ENCODE peak calls at places on chromosome 12, in nine cellular contexts. X, C, L, W, H, V, D, Q and A are unnamed samples.

GRCh38 chr12:2051700-2052625 is 824 bp upstream of the CACNA1C start:
- DNase-seq in V (no peak), D (no peak), L (no peak), Q (no peak), C (no peak), W (no peak), H (no peak), X (no peak), A (no peak)

GRCh38 chr12:53696655-53697321 is 20.9 kb upstream of the ATP5MC2 start:
- DNase-seq in C (no peak), D (no peak), X (no peak), H (no peak), W (no peak), V (no peak), Q (no peak), L (no peak), A (no peak)

GRCh38 chr12:106585862-106586534 is 3.2 kb downstream of the RFX4 start:
- DNase-seq in L (no peak), C (no peak), V (no peak), W (no peak), D (no peak), H (no peak), X (no peak), Q (no peak), A (peak; percentile 70)

GRCh38 chr12:30286345-30286926 is 409.2 kb downstream of the IPO8 start:
- DNase-seq in D (no peak), C (peak; percentile 13), W (no peak), Q (peak; percentile 6), H (no peak), V (no peak), X (no peak), L (no peak), A (no peak)

GRCh38 chr12:16307843-16308475 is 30.5 kb upstream of the SLC15A5 start:
- DNase-seq in H (no peak), X (no peak), C (no peak), W (no peak), L (no peak), V (no peak), D (no peak), Q (no peak), A (no peak)

GRCh38 chr12:8677362-8677761 is 14.7 kb upstream of the MFAP5 start:
- DNase-seq in D (no peak), L (no peak), C (no peak), W (no peak), Q (no peak), H (no peak), X (no peak), V (no peak), A (no peak)

GRCh38 chr12:123532808-123533649 is 490 bp downstream of the RILPL1 start:
- DNase-seq in H (peak; percentile 74), D (peak; percentile 48), X (peak; percentile 54), W (peak; percentile 75), V (peak; percentile 22), C (peak; percentile 30), L (peak; percentile 28), Q (peak; percentile 27), A (no peak)

GRCh38 chr12:116057356-116057755 is 220.1 kb downstream of the MED13L start:
- DNase-seq in C (no peak), W (no peak), L (no peak), Q (no peak), D (no peak), X (no peak), H (no peak), V (no peak), A (no peak)

GRCh38 chr12:104687823-104688573 is 231.2 kb downstream of the CHST11 start:
- DNase-seq in V (no peak), X (no peak), H (no peak), Q (no peak), L (no peak), D (no peak), C (no peak), W (no peak), A (no peak)

GRCh38 chr12:13195848-13196301 is 651 bp upstream of the EMP1 start:
- DNase-seq in V (no peak), Q (no peak), D (peak; percentile 25), X (no peak), W (peak; percentile 65), C (no peak), H (no peak), L (no peak), A (no peak)

GRCh38 chr12:13211859-13212664 is 15.5 kb downstream of the EMP1 start:
- DNase-seq in C (peak; percentile 70), X (peak; percentile 41), Q (peak; percentile 47), H (no peak), V (peak; percentile 80), W (peak; percentile 76), D (peak; percentile 84), L (peak; percentile 66), A (no peak)

GRCh38 chr12:46388427-46388992 is 15.9 kb upstream of the SLC38A2 start:
- DNase-seq in X (no peak), W (no peak), C (no peak), L (no peak), Q (no peak), H (no peak), V (no peak), D (no peak), A (no peak)

GRCh38 chr12:132610051-132610759 is at the start of gene LRCOL1:
- DNase-seq in C (no peak), Q (no peak), H (peak; percentile 51), D (no peak), V (no peak), X (no peak), W (no peak), L (no peak), A (no peak)

GRCh38 chr12:2266666-2267623 is 214.2 kb downstream of the CACNA1C start:
- DNase-seq in H (peak; percentile 39), D (no peak), L (no peak), W (no peak), X (no peak), V (no peak), Q (peak; percentile 56), C (no peak), A (no peak)

GRCh38 chr12:66497000-66497897 is 181.6 kb downstream of the GRIP1 start:
- DNase-seq in V (no peak), H (no peak), D (no peak), L (no peak), Q (no peak), W (no peak), X (no peak), C (no peak), A (no peak)

GRCh38 chr12:14937689-14938088 is 648 bp downstream of the ERP27 start:
- DNase-seq in Q (no peak), C (no peak), W (no peak), L (no peak), D (no peak), V (no peak), H (no peak), X (no peak), A (no peak)

GRCh38 chr12:63276537-63277365 is 125.8 kb upstream of the AVPR1A start:
- DNase-seq in Q (peak; percentile 44), D (no peak), V (peak; percentile 45), L (peak; percentile 61), W (no peak), C (no peak), X (peak; percentile 10), H (no peak), A (no peak)

GRCh38 chr12:91685917-91686316 is 459.7 kb downstream of the BTG1 start:
- DNase-seq in C (peak; percentile 10), H (no peak), W (no peak), L (no peak), V (no peak), Q (no peak), X (no peak), D (no peak), A (no peak)

GRCh38 chr12:27652174-27652763 is 44.0 kb upstream of the REP15 start:
- DNase-seq in Q (peak; percentile 71), L (peak; percentile 44), W (no peak), C (peak; percentile 70), H (no peak), D (peak; percentile 69), X (peak; percentile 62), V (peak; percentile 86), A (no peak)

GRCh38 chr12:7832059-7832696 is 40.5 kb downstream of the SLC2A14 start:
- DNase-seq in Q (peak; percentile 62), X (peak; percentile 37), W (no peak), L (no peak), C (peak; percentile 83), V (peak; percentile 13), D (peak; percentile 20), H (no peak), A (no peak)

GRCh38 chr12:118536306-118536900 is 160.0 kb downstream of the SUDS3 start:
- DNase-seq in L (no peak), C (no peak), X (no peak), V (no peak), H (no peak), Q (no peak), W (no peak), D (no peak), A (no peak)

GRCh38 chr12:125015680-125016310 is 22.4 kb downstream of the BRI3BP start:
- DNase-seq in W (no peak), L (no peak), C (no peak), D (no peak), H (no peak), Q (no peak), X (no peak), V (no peak), A (no peak)
- TF ChIP-seq EP300 in W (no peak), L (no peak), C (no peak), D (no peak), H (no peak), Q (no peak), X (no peak), V (no peak), A (no peak)

DNA sequence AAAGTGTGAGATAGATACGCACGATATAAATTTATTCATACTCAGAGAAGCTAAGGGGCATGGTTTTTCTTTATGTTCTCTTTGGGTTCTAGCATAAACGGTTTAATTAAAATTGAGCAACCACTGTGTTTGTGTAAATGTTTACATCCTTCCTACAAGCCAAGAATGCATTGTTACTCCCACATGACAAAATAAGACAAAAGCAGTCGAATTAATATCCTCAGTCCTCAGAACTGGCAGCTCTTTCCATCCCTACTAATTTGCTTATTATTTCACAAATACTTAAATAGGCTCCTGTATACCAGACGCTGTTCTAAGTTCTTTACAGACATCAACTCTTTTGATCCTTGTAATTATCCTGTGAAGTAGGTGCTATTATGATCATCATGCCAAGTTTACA is 32.0 kb downstream of the SSPN start:
- DNase-seq in V (no peak), Q (no peak), L (no peak), D (no peak), C (no peak), H (no peak), W (no peak), X (no peak), A (no peak)
- TF ChIP-seq POLR2A in V (no peak), Q (no peak), L (no peak), D (no peak), C (no peak), H (no peak), W (no peak), X (no peak), A (no peak)

GRCh38 chr12:50988051-50988450 is 35.7 kb downstream of the HIGD1C start:
- DNase-seq in C (no peak), Q (no peak), W (no peak), D (no peak), L (no peak), H (no peak), X (no peak), V (no peak), A (no peak)
- TF ChIP-seq EP300 in C (no peak), Q (no peak), W (no peak), D (no peak), L (no peak), H (no peak), X (no peak), V (no peak), A (no peak)

GRCh38 chr12:4273651-4274395 is at the start of gene CCND2:
- DNase-seq in H (peak; percentile 90), C (peak; percentile 53), Q (no peak), D (peak; percentile 86), V (peak; percentile 86), L (peak; percentile 67), W (peak; percentile 99), X (peak; percentile 77), A (peak; percentile 97)
- TF ChIP-seq POLR2A in H (peak; percentile 79), C (no peak), Q (no peak), D (peak; percentile 74), V (peak; percentile 99), L (no peak), W (peak; percentile 98), X (peak; percentile 92), A (peak; percentile 91)